ENCODE peak calls at places on chromosomes 1 and 21, in five cellular contexts. One of them, this sample, is unnamed.

GRCh38 chr1:226107471-226108460 is 45.2 kb downstream of the H3-3A start:
- DNase-seq in WTC11: no peak
- DNase-seq in neural crest cell: no peak
- DNase-seq in type B pancreatic cell: no peak
- DNase-seq in suprapubic skin: no peak
- DNase-seq in this sample: no peak

GRCh38 chr1:63794927-63795326 is 21.1 kb downstream of the ROR1 start:
- DNase-seq in WTC11: peak
- DNase-seq in neural crest cell: no peak
- DNase-seq in type B pancreatic cell: no peak
- DNase-seq in suprapubic skin: no peak
- DNase-seq in this sample: peak

GRCh38 chr1:184160942-184161698 is 109.6 kb downstream of the TSEN15 start:
- DNase-seq in WTC11: no peak
- DNase-seq in neural crest cell: no peak
- DNase-seq in type B pancreatic cell: no peak
- DNase-seq in suprapubic skin: no peak
- DNase-seq in this sample: peak

GRCh38 chr1:41093826-41094225 is 72.3 kb upstream of the SLFNL1 start:
- DNase-seq in WTC11: no peak
- DNase-seq in neural crest cell: no peak
- DNase-seq in type B pancreatic cell: no peak
- DNase-seq in suprapubic skin: no peak
- DNase-seq in this sample: no peak

GRCh38 chr1:16215882-16216753 is 3.7 kb upstream of the ARHGEF19 start:
- DNase-seq in WTC11: peak
- DNase-seq in neural crest cell: peak
- DNase-seq in type B pancreatic cell: no peak
- DNase-seq in suprapubic skin: peak
- DNase-seq in this sample: peak

GRCh38 chr1:208089971-208090755 is 154.0 kb downstream of the PLXNA2 start:
- DNase-seq in WTC11: no peak
- DNase-seq in neural crest cell: no peak
- DNase-seq in type B pancreatic cell: no peak
- DNase-seq in suprapubic skin: no peak
- DNase-seq in this sample: peak

GRCh38 chr1:94698759-94699502 is 121.2 kb upstream of the SLC44A3 start:
- DNase-seq in WTC11: no peak
- DNase-seq in neural crest cell: no peak
- DNase-seq in type B pancreatic cell: no peak
- DNase-seq in suprapubic skin: no peak
- DNase-seq in this sample: peak

GRCh38 chr1:167645625-167646410 is 15.8 kb downstream of the RCSD1 start:
- DNase-seq in WTC11: no peak
- DNase-seq in neural crest cell: no peak
- DNase-seq in type B pancreatic cell: no peak
- DNase-seq in suprapubic skin: no peak
- DNase-seq in this sample: no peak

GRCh38 chr1:4711191-4711915 is 56.9 kb downstream of the AJAP1 start:
- DNase-seq in WTC11: no peak
- DNase-seq in neural crest cell: no peak
- DNase-seq in type B pancreatic cell: no peak
- DNase-seq in suprapubic skin: no peak
- DNase-seq in this sample: no peak

GRCh38 chr1:206895837-206896242 is 1.4 kb upstream of the IL24 start:
- DNase-seq in WTC11: no peak
- DNase-seq in neural crest cell: no peak
- DNase-seq in type B pancreatic cell: no peak
- DNase-seq in suprapubic skin: no peak
- DNase-seq in this sample: peak

GRCh38 chr1:164184273-164184672 is 374.7 kb upstream of the PBX1 start:
- DNase-seq in WTC11: no peak
- DNase-seq in neural crest cell: no peak
- DNase-seq in type B pancreatic cell: no peak
- DNase-seq in suprapubic skin: no peak
- DNase-seq in this sample: no peak

GRCh38 chr1:94096797-94097549 is 24.0 kb downstream of the ABCA4 start:
- DNase-seq in WTC11: no peak
- DNase-seq in neural crest cell: no peak
- DNase-seq in type B pancreatic cell: no peak
- DNase-seq in suprapubic skin: no peak
- DNase-seq in this sample: peak

GRCh38 chr1:37038079-37038702 is 3.9 kb upstream of the GRIK3 start:
- DNase-seq in WTC11: peak
- DNase-seq in neural crest cell: no peak
- DNase-seq in type B pancreatic cell: no peak
- DNase-seq in suprapubic skin: no peak
- DNase-seq in this sample: peak

GRCh38 chr1:204630460-204630905 is 55.1 kb downstream of the LRRN2 start:
- DNase-seq in WTC11: no peak
- DNase-seq in neural crest cell: no peak
- DNase-seq in type B pancreatic cell: no peak
- DNase-seq in suprapubic skin: no peak
- DNase-seq in this sample: no peak

GRCh38 chr1:67957026-67957425 is 93.4 kb downstream of the DIRAS3 start:
- DNase-seq in WTC11: no peak
- DNase-seq in neural crest cell: no peak
- DNase-seq in type B pancreatic cell: no peak
- DNase-seq in suprapubic skin: no peak
- DNase-seq in this sample: no peak

GRCh38 chr1:47507921-47508894 is 70.4 kb downstream of the FOXD2 start:
- DNase-seq in WTC11: peak
- DNase-seq in neural crest cell: peak
- DNase-seq in type B pancreatic cell: no peak
- DNase-seq in suprapubic skin: no peak
- DNase-seq in this sample: peak

GRCh38 chr1:178961331-178961730 is 64.4 kb upstream of the FAM20B start:
- DNase-seq in WTC11: no peak
- DNase-seq in neural crest cell: no peak
- DNase-seq in type B pancreatic cell: no peak
- DNase-seq in suprapubic skin: no peak
- DNase-seq in this sample: no peak

GRCh38 chr1:150528997-150529396 is 13.4 kb downstream of the FALEC start:
- DNase-seq in WTC11: no peak
- DNase-seq in neural crest cell: no peak
- DNase-seq in type B pancreatic cell: no peak
- DNase-seq in suprapubic skin: no peak
- DNase-seq in this sample: peak

GRCh38 chr1:160052943-160053342 is 17.0 kb downstream of the KCNJ10 start:
- DNase-seq in WTC11: no peak
- DNase-seq in neural crest cell: no peak
- DNase-seq in type B pancreatic cell: no peak
- DNase-seq in suprapubic skin: no peak
- DNase-seq in this sample: no peak

GRCh38 chr1:26848947-26849774 is 13.8 kb upstream of the SFN start:
- DNase-seq in WTC11: no peak
- DNase-seq in neural crest cell: no peak
- DNase-seq in type B pancreatic cell: no peak
- DNase-seq in suprapubic skin: no peak
- DNase-seq in this sample: peak

GRCh38 chr1:164137273-164137947 is 421.6 kb upstream of the PBX1 start:
- DNase-seq in WTC11: no peak
- DNase-seq in neural crest cell: no peak
- DNase-seq in type B pancreatic cell: no peak
- DNase-seq in suprapubic skin: no peak
- DNase-seq in this sample: no peak

GRCh38 chr1:24535021-24535424 is 20.9 kb upstream of the NCMAP start:
- DNase-seq in WTC11: peak
- DNase-seq in neural crest cell: no peak
- DNase-seq in type B pancreatic cell: no peak
- DNase-seq in suprapubic skin: no peak
- DNase-seq in this sample: peak

GRCh38 chr1:203871114-203871875 is 9.9 kb downstream of the SNRPE start:
- DNase-seq in WTC11: peak
- DNase-seq in neural crest cell: peak
- DNase-seq in type B pancreatic cell: no peak
- DNase-seq in suprapubic skin: no peak
- DNase-seq in this sample: peak

GRCh38 chr1:53014791-53015507 is 47.1 kb upstream of the PODN start:
- DNase-seq in WTC11: peak
- DNase-seq in neural crest cell: peak
- DNase-seq in type B pancreatic cell: peak
- DNase-seq in suprapubic skin: peak
- DNase-seq in this sample: peak

GRCh38 chr1:208054485-208054884 is 143.6 kb upstream of the CD34 start:
- DNase-seq in WTC11: no peak
- DNase-seq in neural crest cell: no peak
- DNase-seq in type B pancreatic cell: no peak
- DNase-seq in suprapubic skin: no peak
- DNase-seq in this sample: no peak

GRCh38 chr21:32256873-32257620 is 21.8 kb downstream of the MIS18A start:
- DNase-seq in WTC11: no peak
- DNase-seq in neural crest cell: no peak
- DNase-seq in type B pancreatic cell: no peak
- DNase-seq in suprapubic skin: peak
- DNase-seq in this sample: peak

GRCh38 chr1:161792740-161793139 is 26.6 kb downstream of the ATF6 start:
- DNase-seq in WTC11: no peak
- DNase-seq in neural crest cell: no peak
- DNase-seq in type B pancreatic cell: no peak
- DNase-seq in suprapubic skin: no peak
- DNase-seq in this sample: peak

GRCh38 chr1:41284121-41284520 is 42.0 kb upstream of the SCMH1 start:
- DNase-seq in WTC11: no peak
- DNase-seq in neural crest cell: no peak
- DNase-seq in type B pancreatic cell: no peak
- DNase-seq in suprapubic skin: no peak
- DNase-seq in this sample: no peak

GRCh38 chr1:233673146-233673946 is 59.4 kb downstream of the KCNK1 start:
- DNase-seq in WTC11: no peak
- DNase-seq in neural crest cell: no peak
- DNase-seq in type B pancreatic cell: no peak
- DNase-seq in suprapubic skin: no peak
- DNase-seq in this sample: no peak

GRCh38 chr21:32584472-32584871 is 851 bp downstream of the TCP10L start:
- DNase-seq in WTC11: no peak
- DNase-seq in neural crest cell: no peak
- DNase-seq in type B pancreatic cell: no peak
- DNase-seq in suprapubic skin: no peak
- DNase-seq in this sample: no peak

GRCh38 chr1:89068291-89068690 is 3.3 kb upstream of the GBP1 start:
- DNase-seq in WTC11: no peak
- DNase-seq in neural crest cell: no peak
- DNase-seq in type B pancreatic cell: no peak
- DNase-seq in suprapubic skin: no peak
- DNase-seq in this sample: peak

GRCh38 chr1:200674838-200675587 is 5.3 kb upstream of the DDX59 start:
- DNase-seq in WTC11: no peak
- DNase-seq in neural crest cell: no peak
- DNase-seq in type B pancreatic cell: no peak
- DNase-seq in suprapubic skin: no peak
- DNase-seq in this sample: no peak

GRCh38 chr1:74767490-74767889 is 34.5 kb downstream of the TYW3 start:
- DNase-seq in WTC11: peak
- DNase-seq in neural crest cell: no peak
- DNase-seq in type B pancreatic cell: no peak
- DNase-seq in suprapubic skin: no peak
- DNase-seq in this sample: peak
- TF ChIP-seq CTCF in WTC11: peak
- TF ChIP-seq CTCF in neural crest cell: peak
- TF ChIP-seq CTCF in type B pancreatic cell: peak
- TF ChIP-seq CTCF in suprapubic skin: no peak
- TF ChIP-seq CTCF in this sample: peak

DNA sequence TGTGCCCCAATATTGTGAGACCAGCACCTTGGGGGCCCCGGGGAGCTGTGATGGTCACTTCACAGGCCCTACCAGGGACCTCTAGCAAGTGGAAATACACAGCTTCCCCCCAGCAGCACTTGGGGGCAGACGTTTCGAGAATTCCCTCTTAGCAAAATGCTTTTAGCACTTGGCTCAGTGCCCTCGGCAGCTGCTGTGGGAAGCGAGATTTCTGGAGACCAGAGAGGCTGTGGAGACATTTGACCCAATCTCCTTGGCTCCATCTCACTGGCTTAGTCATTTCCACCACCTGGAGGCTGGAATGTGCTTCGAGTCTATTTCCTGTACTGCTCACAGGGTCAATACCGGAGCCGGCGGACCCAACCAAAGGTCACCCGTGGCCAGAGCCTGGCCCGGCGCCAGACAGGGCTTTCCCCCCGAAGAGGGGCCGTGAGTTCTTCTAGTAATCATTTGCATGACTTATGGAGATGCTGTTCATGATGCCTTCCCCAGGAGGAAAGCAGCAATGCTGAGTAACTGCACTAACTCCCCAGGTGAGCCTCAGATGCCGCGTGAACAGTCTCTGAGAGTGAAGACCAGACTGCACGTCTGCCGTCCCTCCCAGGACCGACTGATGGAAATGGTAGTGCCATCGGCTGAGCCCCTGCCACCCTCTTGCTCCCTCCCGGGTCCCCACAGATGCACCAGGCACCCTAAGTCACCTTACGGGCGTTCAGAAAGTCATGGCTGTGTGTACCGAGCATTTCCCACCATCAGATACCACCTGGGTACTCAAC is 4.4 kb upstream of the C2CD2 start:
- DNase-seq in WTC11: no peak
- DNase-seq in neural crest cell: no peak
- DNase-seq in type B pancreatic cell: no peak
- DNase-seq in suprapubic skin: no peak
- DNase-seq in this sample: peak
- TF ChIP-seq CTCF in WTC11: no peak
- TF ChIP-seq CTCF in neural crest cell: no peak
- TF ChIP-seq CTCF in type B pancreatic cell: no peak
- TF ChIP-seq CTCF in suprapubic skin: no peak
- TF ChIP-seq CTCF in this sample: peak

DNA sequence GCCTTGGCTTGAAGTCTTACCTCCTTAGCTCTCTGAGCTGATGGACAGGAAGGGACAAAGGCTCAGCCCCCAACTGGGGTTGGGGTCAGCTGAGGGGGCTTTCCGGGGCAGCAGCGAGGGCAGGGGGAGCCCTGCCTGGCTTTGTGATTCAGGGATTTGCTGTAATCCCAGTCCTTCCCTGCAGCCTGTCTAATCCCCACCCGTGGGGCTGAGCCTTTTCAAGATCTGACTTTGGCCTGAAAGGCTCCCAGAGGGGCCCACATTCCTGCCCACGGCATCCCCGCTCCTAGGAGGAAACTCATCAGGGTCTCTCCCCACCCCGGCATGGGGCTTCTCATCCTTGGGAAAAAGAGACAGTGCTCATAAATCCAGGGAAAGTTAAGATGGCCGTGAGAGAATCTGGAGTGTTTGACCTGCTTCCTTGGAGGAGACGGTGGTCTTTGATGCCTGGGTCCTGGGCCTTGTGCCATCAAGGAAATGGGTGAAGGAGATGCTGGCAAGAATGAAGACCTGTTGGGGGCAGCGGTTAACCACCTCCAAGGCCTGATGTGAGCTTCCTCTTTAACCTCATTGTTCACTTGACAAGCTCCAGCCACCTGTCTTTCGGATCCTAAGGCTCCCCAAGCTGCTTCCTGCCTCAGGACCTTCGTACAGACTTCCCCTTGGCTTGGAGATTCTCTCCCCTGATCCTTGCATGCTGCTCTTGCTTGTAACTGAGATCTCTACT is 83.1 kb upstream of the WNT4 start:
- DNase-seq in WTC11: peak
- DNase-seq in neural crest cell: no peak
- DNase-seq in type B pancreatic cell: no peak
- DNase-seq in suprapubic skin: no peak
- DNase-seq in this sample: no peak
- TF ChIP-seq CTCF in WTC11: no peak
- TF ChIP-seq CTCF in neural crest cell: no peak
- TF ChIP-seq CTCF in type B pancreatic cell: no peak
- TF ChIP-seq CTCF in suprapubic skin: no peak
- TF ChIP-seq CTCF in this sample: no peak

GRCh38 chr1:8992936-8993687 is 33.1 kb downstream of the SLC2A7 start:
- DNase-seq in WTC11: no peak
- DNase-seq in neural crest cell: no peak
- DNase-seq in type B pancreatic cell: no peak
- DNase-seq in suprapubic skin: no peak
- DNase-seq in this sample: peak
- TF ChIP-seq CTCF in WTC11: no peak
- TF ChIP-seq CTCF in neural crest cell: peak
- TF ChIP-seq CTCF in type B pancreatic cell: peak
- TF ChIP-seq CTCF in suprapubic skin: no peak
- TF ChIP-seq CTCF in this sample: peak

This sample was measured in choroid plexus epithelial cell.